ENCODE peak calls at places on chromosome 21, in nine cellular contexts. C, G, B, H, L, M, O, T and Q are unnamed samples.

GRCh38 chr21:41465176-41465781 is 39.2 kb downstream of the MX1 start:
- DNase-seq in C (no peak), G (no peak), B (no peak), H (no peak), L (no peak), M (no peak), O (no peak), T (no peak), Q (no peak)

GRCh38 chr21:43209575-43210453 is 41.0 kb downstream of the CRYAA start:
- DNase-seq in C (peak), G (no peak), B (no peak), H (peak), L (peak), M (no peak), O (peak), T (peak), Q (no peak)

GRCh38 chr21:45861156-45861870 is 120.3 kb upstream of the COL6A1 start:
- DNase-seq in C (no peak), G (no peak), B (no peak), H (no peak), L (no peak), M (no peak), O (no peak), T (no peak), Q (no peak)

GRCh38 chr21:43933680-43934079 is 68.7 kb downstream of the AGPAT3 start:
- DNase-seq in C (no peak), G (no peak), B (no peak), H (no peak), L (no peak), M (no peak), O (no peak), T (no peak), Q (no peak)

GRCh38 chr21:41975391-41976272 is 21.8 kb upstream of the C2CD2 start:
- DNase-seq in C (no peak), G (no peak), B (no peak), H (no peak), L (peak), M (no peak), O (no peak), T (no peak), Q (peak)

GRCh38 chr21:19609611-19610010 is 1206.0 kb upstream of the TMPRSS15 start:
- DNase-seq in C (no peak), G (no peak), B (no peak), H (no peak), L (no peak), M (no peak), O (peak), T (no peak), Q (no peak)

GRCh38 chr21:39489380-39489924 is 37.7 kb downstream of the SH3BGR start:
- DNase-seq in C (no peak), G (no peak), B (no peak), H (no peak), L (no peak), M (no peak), O (no peak), T (no peak), Q (no peak)

GRCh38 chr21:15023782-15024181 is 41.0 kb downstream of the NRIP1 start:
- DNase-seq in C (no peak), G (no peak), B (no peak), H (no peak), L (no peak), M (no peak), O (no peak), T (no peak), Q (no peak)

GRCh38 chr21:41133896-41134522 is 34.0 kb upstream of the BACE2 start:
- DNase-seq in C (no peak), G (no peak), B (peak), H (no peak), L (no peak), M (no peak), O (peak), T (peak), Q (no peak)

GRCh38 chr21:41634858-41635257 is 126.9 kb upstream of the TMPRSS2 start:
- DNase-seq in C (no peak), G (no peak), B (no peak), H (no peak), L (no peak), M (no peak), O (peak), T (no peak), Q (no peak)

GRCh38 chr21:16773206-16773605 is 739.6 kb upstream of the CXADR start:
- DNase-seq in C (no peak), G (no peak), B (no peak), H (no peak), L (no peak), M (no peak), O (no peak), T (no peak), Q (no peak)

GRCh38 chr21:43300496-43301423 is 126.2 kb downstream of the SIK1 start:
- DNase-seq in C (peak), G (peak), B (no peak), H (no peak), L (peak), M (peak), O (no peak), T (no peak), Q (no peak)

GRCh38 chr21:45970674-45971486 is 10.7 kb upstream of the COL6A1 start:
- DNase-seq in C (no peak), G (peak), B (peak), H (peak), L (peak), M (peak), O (peak), T (peak), Q (peak)

GRCh38 chr21:21101911-21102310 is 103.7 kb downstream of the NCAM2 start:
- DNase-seq in C (no peak), G (no peak), B (peak), H (no peak), L (no peak), M (no peak), O (peak), T (no peak), Q (no peak)

GRCh38 chr21:15390049-15390448 is 325.2 kb upstream of the NRIP1 start:
- DNase-seq in C (no peak), G (no peak), B (no peak), H (no peak), L (no peak), M (no peak), O (peak), T (no peak), Q (no peak)

GRCh38 chr21:14773777-14774345 is 227.7 kb upstream of the SAMSN1 start:
- DNase-seq in C (peak), G (no peak), B (peak), H (no peak), L (no peak), M (peak), O (peak), T (peak), Q (no peak)

GRCh38 chr21:45073301-45074047 is 906 bp upstream of the ADARB1 start:
- DNase-seq in C (no peak), G (peak), B (peak), H (peak), L (no peak), M (no peak), O (peak), T (peak), Q (no peak)

GRCh38 chr21:17789660-17790059 is 29.5 kb downstream of the C21orf91 start:
- DNase-seq in C (no peak), G (no peak), B (no peak), H (no peak), L (no peak), M (no peak), O (no peak), T (no peak), Q (no peak)

GRCh38 chr21:15209224-15209623 is 144.4 kb upstream of the NRIP1 start:
- DNase-seq in C (no peak), G (no peak), B (no peak), H (no peak), L (no peak), M (no peak), O (no peak), T (no peak), Q (no peak)

GRCh38 chr21:14866859-14867560 is 197.8 kb downstream of the NRIP1 start:
- DNase-seq in C (no peak), G (no peak), B (no peak), H (no peak), L (no peak), M (no peak), O (no peak), T (no peak), Q (no peak)

GRCh38 chr21:41171210-41171609 is 3.2 kb downstream of the BACE2 start:
- DNase-seq in C (no peak), G (no peak), B (no peak), H (no peak), L (no peak), M (peak), O (peak), T (no peak), Q (no peak)

GRCh38 chr21:45411810-45412206 is 6.8 kb downstream of the COL18A1 start:
- DNase-seq in C (no peak), G (peak), B (no peak), H (no peak), L (peak), M (no peak), O (no peak), T (no peak), Q (no peak)

GRCh38 chr21:42847051-42847707 is 32.2 kb downstream of the WDR4 start:
- DNase-seq in C (no peak), G (peak), B (no peak), H (no peak), L (no peak), M (no peak), O (no peak), T (no peak), Q (no peak)

GRCh38 chr21:39956586-39956985 is 89.3 kb downstream of the PCP4 start:
- DNase-seq in C (no peak), G (no peak), B (no peak), H (no peak), L (no peak), M (no peak), O (no peak), T (no peak), Q (no peak)

GRCh38 chr21:46096596-46096981 is 1.3 kb upstream of the COL6A2 start:
- DNase-seq in C (no peak), G (peak), B (no peak), H (no peak), L (no peak), M (no peak), O (no peak), T (no peak), Q (no peak)

GRCh38 chr21:40204956-40205355 is 337.7 kb downstream of the PCP4 start:
- DNase-seq in C (no peak), G (no peak), B (no peak), H (no peak), L (no peak), M (no peak), O (no peak), T (no peak), Q (no peak)

GRCh38 chr21:42174173-42174572 is 44.8 kb upstream of the ABCG1 start:
- DNase-seq in C (no peak), G (peak), B (no peak), H (no peak), L (peak), M (no peak), O (no peak), T (peak), Q (no peak)

GRCh38 chr21:33684923-33685560 is 42.7 kb downstream of the ITSN1 start:
- DNase-seq in C (no peak), G (no peak), B (no peak), H (no peak), L (no peak), M (no peak), O (no peak), T (no peak), Q (no peak)

GRCh38 chr21:38493549-38494253 is 4.6 kb downstream of the ERG start:
- DNase-seq in C (no peak), G (no peak), B (no peak), H (no peak), L (no peak), M (no peak), O (no peak), T (no peak), Q (no peak)

GRCh38 chr21:46561448-46562095 is 43.3 kb downstream of the S100B start:
- DNase-seq in C (no peak), G (no peak), B (no peak), H (no peak), L (no peak), M (no peak), O (no peak), T (no peak), Q (no peak)

GRCh38 chr21:44987886-44988606 is 48.2 kb downstream of the SLX9 start:
- DNase-seq in C (no peak), G (peak), B (no peak), H (no peak), L (peak), M (no peak), O (no peak), T (no peak), Q (no peak)

GRCh38 chr21:42556960-42557359 is 43.3 kb downstream of the SLC37A1 start:
- DNase-seq in C (no peak), G (peak), B (no peak), H (no peak), L (peak), M (no peak), O (no peak), T (no peak), Q (peak)

GRCh38 chr21:15149825-15150224 is 85.0 kb upstream of the NRIP1 start:
- DNase-seq in C (no peak), G (no peak), B (no peak), H (no peak), L (no peak), M (no peak), O (no peak), T (no peak), Q (no peak)

GRCh38 chr21:46667191-46667734 is 31.8 kb downstream of the PRMT2 start:
- DNase-seq in C (no peak), G (no peak), B (no peak), H (no peak), L (no peak), M (no peak), O (peak), T (peak), Q (no peak)

GRCh38 chr21:42406846-42407245 is 3.1 kb downstream of the UBASH3A start:
- DNase-seq in C (no peak), G (no peak), B (no peak), H (no peak), L (no peak), M (no peak), O (no peak), T (no peak), Q (no peak)

GRCh38 chr21:44532712-44533111 is 7.3 kb downstream of the KRTAP10-1 start:
- DNase-seq in C (no peak), G (peak), B (no peak), H (no peak), L (no peak), M (no peak), O (no peak), T (no peak), Q (no peak)

GRCh38 chr21:37079211-37079824 is 6.3 kb downstream of the TTC3 start:
- DNase-seq in C (no peak), G (no peak), B (no peak), H (no peak), L (no peak), M (no peak), O (peak), T (no peak), Q (no peak)
- TF ChIP-seq CTCF in C (no peak), G (no peak), B (no peak), H (no peak), L (no peak), M (no peak), O (peak), T (no peak), Q (no peak)

GRCh38 chr21:32584472-32584871 is 851 bp downstream of the TCP10L start:
- DNase-seq in C (no peak), G (no peak), B (no peak), H (no peak), L (no peak), M (no peak), O (no peak), T (no peak), Q (no peak)
- TF ChIP-seq CTCF in C (no peak), G (no peak), B (no peak), H (no peak), L (no peak), M (no peak), O (no peak), T (no peak), Q (no peak)

GRCh38 chr21:25872271-25872670 is 137.5 kb downstream of the GABPA start:
- DNase-seq in C (no peak), G (no peak), B (no peak), H (no peak), L (no peak), M (no peak), O (no peak), T (no peak), Q (no peak)
- TF ChIP-seq CTCF in C (no peak), G (no peak), B (no peak), H (no peak), L (no peak), M (no peak), O (peak), T (no peak), Q (no peak)

DNA sequence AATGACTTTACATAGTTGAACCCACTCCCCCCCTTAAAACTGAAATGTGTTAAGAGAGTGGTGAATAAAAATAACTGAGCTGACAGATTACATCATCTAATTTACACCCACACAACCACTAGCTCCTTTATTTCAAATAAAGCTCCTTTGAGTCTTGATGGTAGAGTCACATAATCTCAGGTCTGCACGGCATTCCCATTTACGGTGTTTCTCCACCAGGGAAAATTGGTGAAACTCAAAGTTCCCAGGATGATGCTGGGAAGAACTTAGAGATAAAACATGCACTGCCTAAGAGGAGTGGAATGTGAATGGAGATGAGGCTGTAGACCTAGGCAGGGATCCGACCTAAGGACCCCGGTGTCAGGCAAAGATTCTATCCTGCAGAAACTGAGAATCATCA is 727.8 kb upstream of the ADAMTS5 start:
- DNase-seq in C (no peak), G (no peak), B (no peak), H (no peak), L (no peak), M (no peak), O (no peak), T (no peak), Q (no peak)
- TF ChIP-seq CTCF in C (no peak), G (no peak), B (no peak), H (no peak), L (no peak), M (no peak), O (no peak), T (no peak), Q (no peak)

GRCh38 chr21:29673096-29673610 is 266.6 kb downstream of the GRIK1 start:
- DNase-seq in C (no peak), G (no peak), B (no peak), H (no peak), L (no peak), M (no peak), O (no peak), T (no peak), Q (no peak)

GRCh38 chr21:29669416-29669815 is 270.4 kb downstream of the GRIK1 start:
- DNase-seq in C (no peak), G (no peak), B (no peak), H (no peak), L (no peak), M (no peak), O (no peak), T (no peak), Q (no peak)

GRCh38 chr21:29670228-29670627 is 269.6 kb downstream of the GRIK1 start:
- DNase-seq in C (no peak), G (no peak), B (no peak), H (no peak), L (no peak), M (no peak), O (no peak), T (no peak), Q (no peak)

GRCh38 chr21:29674343-29674742 is 265.5 kb downstream of the GRIK1 start:
- DNase-seq in C (no peak), G (no peak), B (no peak), H (no peak), L (no peak), M (no peak), O (no peak), T (no peak), Q (no peak)

GRCh38 chr21:29671728-29672127 is 268.1 kb downstream of the GRIK1 start:
- DNase-seq in C (no peak), G (no peak), B (no peak), H (no peak), L (no peak), M (no peak), O (no peak), T (no peak), Q (no peak)
- TF ChIP-seq CTCF in C (no peak), G (no peak), B (no peak), H (peak), L (no peak), M (no peak), O (no peak), T (no peak), Q (no peak)

GRCh38 chr21:31213787-31214186 is 130.3 kb downstream of the TIAM1 start:
- DNase-seq in C (no peak), G (no peak), B (no peak), H (no peak), L (no peak), M (no peak), O (peak), T (no peak), Q (no peak)
- TF ChIP-seq CTCF in C (no peak), G (no peak), B (no peak), H (no peak), L (no peak), M (no peak), O (no peak), T (no peak), Q (no peak)

DNA sequence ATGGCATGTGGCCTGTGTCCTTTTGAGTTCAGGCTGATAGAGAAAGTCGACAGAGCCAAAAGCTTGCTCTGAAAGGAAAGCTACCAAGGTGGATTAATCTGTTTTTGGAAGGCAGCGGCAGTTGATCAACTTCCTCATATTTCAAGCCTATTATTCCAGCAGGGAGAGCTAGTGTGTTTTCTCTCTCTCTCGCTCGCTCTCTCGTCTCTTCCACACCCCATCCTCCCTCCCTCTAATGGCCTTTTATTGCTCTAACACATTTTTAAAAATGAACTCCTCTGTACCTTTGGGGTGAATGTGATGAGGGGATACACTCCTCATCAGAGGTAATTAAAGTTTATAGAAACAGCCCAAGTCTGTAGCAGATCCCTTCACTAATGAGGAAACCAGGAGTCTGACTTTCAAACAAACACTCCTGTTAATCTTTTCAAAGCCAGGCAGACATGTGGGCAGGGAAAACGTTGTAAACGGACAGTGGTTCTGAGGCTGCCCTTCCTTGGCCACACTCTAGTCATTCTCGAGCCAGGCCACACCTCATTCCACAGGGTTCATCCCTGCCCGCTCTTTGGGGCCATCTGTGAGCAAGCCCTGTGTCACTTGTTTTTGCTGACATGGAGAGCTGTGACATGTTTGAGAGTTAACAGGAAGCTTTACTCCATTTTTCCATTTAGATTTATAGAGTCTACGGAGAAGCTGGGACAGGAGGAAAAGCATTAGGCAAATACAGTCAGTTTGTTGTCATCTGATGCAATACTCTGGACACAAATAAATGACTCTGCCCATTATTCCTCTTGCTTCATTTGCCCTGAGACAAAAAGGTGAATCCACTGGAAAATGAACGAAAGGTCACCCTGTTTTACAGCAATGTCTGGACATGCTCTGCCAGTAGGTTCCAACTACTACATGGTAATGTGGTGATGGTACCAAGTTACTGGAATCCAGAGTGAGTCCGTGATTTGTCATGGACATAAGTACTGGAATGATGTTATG is 126.7 kb downstream of the CLIC6 start:
- DNase-seq in C (no peak), G (no peak), B (peak), H (no peak), L (no peak), M (no peak), O (peak), T (peak), Q (no peak)
- TF ChIP-seq CTCF in C (no peak), G (no peak), B (no peak), H (no peak), L (peak), M (peak), O (no peak), T (peak), Q (no peak)